ENCODE peak calls at places on chromosomes 3 and 15, in four cellular contexts. Z, P, G and X are unnamed samples.

GRCh38 chr15:82531496-82532382 is 8.5 kb downstream of the RPS17 start:
- DNase-seq in P (no peak), Z (no peak), G (no peak), X (no peak)

GRCh38 chr3:175107231-175107630 is 248.1 kb downstream of the NAALADL2 start:
- DNase-seq in P (no peak), Z (no peak), G (no peak), X (no peak)

GRCh38 chr15:96629501-96629900 is 299.0 kb downstream of the NR2F2 start:
- DNase-seq in P (peak), Z (no peak), G (no peak), X (no peak)

GRCh38 chr3:195196266-195196665 is 74.7 kb downstream of the XXYLT1 start:
- DNase-seq in G (peak), P (peak), Z (no peak), X (peak)

GRCh38 chr15:70281811-70282307 is 184.1 kb upstream of the TLE3 start:
- DNase-seq in Z (no peak), P (peak), G (peak), X (peak)

GRCh38 chr3:36597422-36597821 is 166.9 kb downstream of the DCLK3 start:
- DNase-seq in G (peak), Z (peak), P (no peak), X (peak)

GRCh38 chr3:179771797-179772196 is 119.0 kb downstream of the USP13 start:
- DNase-seq in G (no peak), Z (no peak), P (no peak), X (no peak)

GRCh38 chr3:55492976-55493375 is 5.9 kb upstream of the WNT5A start:
- DNase-seq in Z (no peak), G (no peak), P (no peak), X (no peak)

GRCh38 chr3:129310612-129311011 is 31.9 kb downstream of the HMCES start:
- DNase-seq in G (no peak), P (no peak), Z (no peak), X (peak)

GRCh38 chr15:35557544-35557943 is 11.6 kb upstream of the DPH6 start:
- DNase-seq in G (peak), P (peak), Z (peak), X (peak)

GRCh38 chr3:126194713-126195305 is 14.4 kb upstream of the ALDH1L1 start:
- DNase-seq in Z (peak), P (no peak), G (no peak), X (peak)

GRCh38 chr3:193964517-193964880 is 171.4 kb upstream of the HES1 start:
- DNase-seq in P (no peak), Z (no peak), G (no peak), X (no peak)

GRCh38 chr15:66877558-66878285 is 175.7 kb downstream of the SMAD6 start:
- DNase-seq in G (no peak), Z (no peak), P (peak), X (no peak)

GRCh38 chr3:150107429-150108175 is 136.9 kb upstream of the PFN2 start:
- DNase-seq in P (peak), G (peak), Z (no peak), X (no peak)

GRCh38 chr3:11607816-11608215 is 35.9 kb downstream of the VGLL4 start:
- DNase-seq in P (peak), G (no peak), Z (no peak), X (peak)

DNA sequence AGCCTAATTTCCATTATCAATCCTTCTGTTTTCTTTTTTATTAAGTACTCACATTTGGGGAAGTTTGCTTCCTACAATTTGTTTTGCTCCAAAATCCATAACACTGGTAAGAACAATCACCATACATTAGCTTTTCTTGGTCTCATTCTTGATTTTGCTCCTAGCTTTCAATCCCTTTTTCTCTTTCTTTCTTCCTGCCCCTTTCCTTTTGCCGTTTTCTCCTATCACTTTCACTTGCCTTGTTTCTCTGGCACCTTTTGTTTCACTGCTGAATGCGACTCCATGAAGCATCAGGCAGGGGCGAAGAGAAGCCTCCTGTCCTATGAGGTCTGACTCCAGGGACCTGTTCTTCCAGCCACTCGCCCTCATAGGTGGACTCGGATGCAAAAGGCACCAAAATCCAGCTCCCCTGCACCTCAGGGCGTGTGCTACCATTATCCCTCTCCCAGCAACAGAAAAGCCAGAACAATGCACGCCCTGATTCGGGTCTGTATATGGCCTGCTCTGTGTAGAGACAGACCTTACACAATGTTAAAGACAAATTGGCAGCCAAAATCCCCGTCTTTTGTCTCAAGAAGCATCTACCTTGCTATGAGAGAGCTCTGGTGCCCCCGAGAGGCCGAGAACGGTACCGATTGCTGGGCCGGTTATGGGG is 462.0 kb upstream of the PPP2R3A start:
- DNase-seq in G (peak), Z (peak), P (peak), X (peak)
- TF ChIP-seq CTCF in G (peak), Z (peak), P (peak), X (peak)

DNA sequence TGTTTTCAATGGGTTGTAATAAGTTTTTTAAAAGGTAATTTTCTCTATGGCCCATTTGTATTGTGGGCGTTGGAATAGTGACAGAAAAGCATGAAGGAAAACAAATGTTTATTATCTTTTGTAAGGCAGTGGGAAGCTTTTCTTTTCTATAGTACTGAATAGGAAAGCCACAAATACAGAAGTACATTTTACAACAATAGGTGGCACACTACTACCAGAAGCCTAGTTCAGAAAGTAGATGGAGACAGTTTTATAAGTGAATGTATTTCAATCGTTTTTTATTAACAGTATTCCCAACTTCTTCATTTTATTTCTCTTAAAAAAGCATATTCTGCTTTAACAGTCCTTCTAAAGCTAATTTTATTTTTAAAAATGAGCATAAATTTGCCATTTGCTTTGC is 296.7 kb downstream of the PTPRG start:
- DNase-seq in G (peak), Z (no peak), P (peak), X (peak)
- TF ChIP-seq CTCF in G (peak), Z (peak), P (peak), X (peak)

GRCh38 chr3:190032924-190033323 is 87.8 kb downstream of the P3H2 start:
- DNase-seq in P (no peak), G (no peak), Z (no peak), X (no peak)
- TF ChIP-seq CTCF in P (no peak), G (no peak), Z (no peak), X (no peak)

GRCh38 chr3:94524102-94524922 is 461.5 kb downstream of the NSUN3 start:
- DNase-seq in P (no peak), G (no peak), Z (no peak), X (no peak)

GRCh38 chr3:94529821-94530220 is 467.0 kb downstream of the NSUN3 start:
- DNase-seq in G (no peak), P (no peak), Z (no peak), X (no peak)

GRCh38 chr3:94522488-94522887 is 459.6 kb downstream of the NSUN3 start:
- DNase-seq in Z (peak), G (no peak), P (no peak), X (peak)

GRCh38 chr3:94520364-94520763 is 457.5 kb downstream of the NSUN3 start:
- DNase-seq in P (no peak), Z (no peak), G (no peak), X (no peak)

DNA sequence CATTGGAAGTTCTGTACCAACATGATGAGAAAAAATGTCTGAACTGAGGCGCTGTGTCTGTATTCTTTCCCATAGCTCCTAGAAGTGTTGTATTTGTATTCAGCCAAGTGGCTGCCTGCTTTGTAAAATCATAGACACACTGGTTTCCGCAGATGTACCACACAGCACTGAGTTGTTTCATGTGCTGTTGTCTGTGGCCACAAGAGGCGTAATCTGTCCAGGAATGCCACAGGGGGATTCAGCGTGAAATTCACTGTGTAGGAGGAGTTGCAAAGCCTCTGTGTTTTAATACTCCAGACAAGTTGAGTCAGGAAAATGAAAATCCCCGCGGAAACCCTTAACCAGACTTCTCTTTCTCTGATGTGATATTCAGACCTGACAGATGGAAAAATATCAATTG is 462.2 kb downstream of the NSUN3 start:
- DNase-seq in Z (peak), G (no peak), P (peak), X (peak)
- TF ChIP-seq CTCF in Z (no peak), G (no peak), P (peak), X (no peak)

DNA sequence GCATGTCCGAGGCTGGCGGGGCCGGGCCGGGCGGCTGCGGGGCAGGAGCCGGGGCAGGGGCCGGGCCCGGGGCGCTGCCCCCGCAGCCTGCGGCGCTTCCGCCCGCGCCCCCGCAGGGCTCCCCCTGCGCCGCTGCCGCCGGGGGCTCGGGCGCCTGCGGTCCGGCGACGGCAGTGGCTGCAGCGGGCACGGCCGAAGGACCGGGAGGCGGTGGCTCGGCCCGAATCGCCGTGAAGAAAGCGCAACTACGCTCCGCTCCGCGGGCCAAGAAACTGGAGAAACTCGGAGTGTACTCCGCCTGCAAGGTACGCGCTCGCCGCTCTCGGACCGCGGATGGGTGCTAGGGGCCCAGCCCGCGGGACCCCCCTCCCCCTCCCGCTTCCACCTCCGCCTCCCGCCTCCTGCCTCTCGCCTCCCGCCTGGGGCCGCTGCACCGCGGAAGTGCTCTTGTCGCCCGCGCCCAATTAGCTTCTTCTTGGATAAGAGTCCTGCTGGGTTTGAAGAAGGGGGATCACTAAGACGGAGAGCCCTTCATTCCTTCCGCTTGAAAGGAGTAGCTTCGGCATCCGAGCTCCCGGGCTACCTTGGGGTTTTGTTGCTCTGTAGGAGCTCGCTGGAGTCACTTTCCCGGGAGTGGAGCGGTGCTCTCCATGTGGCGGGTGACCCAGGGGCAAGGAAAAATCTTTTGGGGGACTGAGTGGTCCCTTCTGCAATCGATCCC is 390 bp downstream of the KAT2B start:
- DNase-seq in G (peak), P (peak), Z (peak), X (peak)
- TF ChIP-seq CTCF in G (peak), P (peak), Z (peak), X (no peak)

GRCh38 chr3:165343185-165343584 is 147.0 kb upstream of the SLITRK3 start:
- DNase-seq in G (no peak), P (no peak), Z (no peak), X (no peak)

GRCh38 chr3:165336786-165337185 is 140.6 kb upstream of the SLITRK3 start:
- DNase-seq in P (peak), G (no peak), Z (no peak), X (no peak)

GRCh38 chr3:165339753-165340152 is 143.6 kb upstream of the SLITRK3 start:
- DNase-seq in P (peak), G (no peak), Z (peak), X (peak)
- TF ChIP-seq CTCF in P (no peak), G (no peak), Z (peak), X (peak)

GRCh38 chr3:102974333-102974732 is 539.5 kb downstream of the ZPLD1 start:
- DNase-seq in P (no peak), Z (no peak), G (no peak), X (no peak)
- TF ChIP-seq CTCF in P (no peak), Z (no peak), G (no peak), X (no peak)

GRCh38 chr3:48432411-48433371 is 2.8 kb upstream of the PLXNB1 start:
- DNase-seq in G (peak), P (no peak), Z (peak), X (peak)
- TF ChIP-seq CTCF in G (peak), P (peak), Z (peak), X (peak)

GRCh38 chr3:122947086-122947611 is 80.4 kb downstream of the SEMA5B start:
- DNase-seq in G (no peak), Z (no peak), P (no peak), X (no peak)

GRCh38 chr3:122946185-122946584 is 81.4 kb downstream of the SEMA5B start:
- DNase-seq in Z (no peak), P (no peak), G (no peak), X (no peak)

GRCh38 chr3:122945230-122945629 is 82.3 kb downstream of the SEMA5B start:
- DNase-seq in Z (no peak), P (no peak), G (no peak), X (no peak)

GRCh38 chr3:122947621-122948202 is 79.9 kb downstream of the SEMA5B start:
- DNase-seq in Z (peak), P (peak), G (no peak), X (peak)

GRCh38 chr3:122948398-122948797 is 79.2 kb downstream of the SEMA5B start:
- DNase-seq in Z (peak), G (no peak), P (no peak), X (no peak)
- TF ChIP-seq CTCF in Z (no peak), G (no peak), P (peak), X (no peak)